ENCODE peak calls at places on chromosomes 1 and 21, in six cellular contexts. D, L, K, Q, B and C are unnamed samples.

GRCh38 chr21:44869860-44870747 is 3.4 kb downstream of the PTTG1IP start:
- DNase-seq in L (peak; percentile 95), D (peak; percentile 96), Q (peak; percentile 86), K (no peak), B (peak; percentile 94), C (peak; percentile 70)

GRCh38 chr1:83996621-83997020 is 2.3 kb downstream of the TTLL7 start:
- DNase-seq in B (peak; percentile 59), Q (no peak), K (no peak), L (peak; percentile 57), D (peak; percentile 86), C (peak; percentile 16)

GRCh38 chr1:177208920-177209319 is 38.2 kb downstream of the BRINP2 start:
- DNase-seq in K (no peak), L (no peak), D (no peak), Q (no peak), B (no peak), C (no peak)

GRCh38 chr1:41957568-41957967 is 38.8 kb upstream of the HIVEP3 start:
- DNase-seq in D (peak; percentile 91), Q (no peak), K (no peak), B (peak; percentile 61), L (peak; percentile 80), C (peak; percentile 21)

GRCh38 chr1:234893725-234894630 is 234.7 kb downstream of the TOMM20 start:
- DNase-seq in D (peak; percentile 80), Q (no peak), B (peak; percentile 58), L (peak; percentile 87), K (no peak), C (no peak)

GRCh38 chr1:31095298-31095981 is 29.9 kb upstream of the PUM1 start:
- DNase-seq in K (no peak), L (peak; percentile 67), B (peak; percentile 79), D (peak; percentile 75), Q (no peak), C (peak; percentile 68)

GRCh38 chr1:60265560-60266535 is 192.3 kb upstream of the C1orf87 start:
- DNase-seq in Q (peak; percentile 59), L (peak; percentile 82), B (peak; percentile 60), D (peak; percentile 82), K (no peak), C (peak; percentile 45)

GRCh38 chr1:82464362-82464931 is 663.7 kb downstream of the ADGRL2 start:
- DNase-seq in L (peak; percentile 42), B (peak; percentile 17), K (no peak), D (peak; percentile 53), Q (no peak), C (no peak)

GRCh38 chr1:66450043-66450514 is 83.9 kb upstream of the SGIP1 start:
- DNase-seq in B (no peak), K (no peak), D (no peak), Q (no peak), L (peak; percentile 25), C (no peak)

GRCh38 chr1:214215583-214215982 is 65.4 kb upstream of the SMYD2 start:
- DNase-seq in B (peak; percentile 8), Q (no peak), L (no peak), K (no peak), D (no peak), C (no peak)

GRCh38 chr1:205933672-205934618 is 9.3 kb downstream of the SLC26A9 start:
- DNase-seq in D (peak; percentile 75), Q (peak; percentile 56), B (peak; percentile 84), L (peak; percentile 86), K (peak; percentile 61), C (no peak)

GRCh38 chr1:221741364-221741970 is 422 bp downstream of the DUSP10 start:
- DNase-seq in D (no peak), L (no peak), K (peak; percentile 54), Q (no peak), B (no peak), C (no peak)

GRCh38 chr1:1891349-1892078 is 627 bp upstream of the GNB1 start:
- DNase-seq in L (peak; percentile 32), Q (no peak), B (peak; percentile 51), K (peak; percentile 90), D (no peak), C (no peak)

GRCh38 chr1:158371188-158371953 is 17.7 kb downstream of the CD1E start:
- DNase-seq in D (no peak), K (no peak), L (no peak), B (no peak), Q (no peak), C (no peak)

DNA sequence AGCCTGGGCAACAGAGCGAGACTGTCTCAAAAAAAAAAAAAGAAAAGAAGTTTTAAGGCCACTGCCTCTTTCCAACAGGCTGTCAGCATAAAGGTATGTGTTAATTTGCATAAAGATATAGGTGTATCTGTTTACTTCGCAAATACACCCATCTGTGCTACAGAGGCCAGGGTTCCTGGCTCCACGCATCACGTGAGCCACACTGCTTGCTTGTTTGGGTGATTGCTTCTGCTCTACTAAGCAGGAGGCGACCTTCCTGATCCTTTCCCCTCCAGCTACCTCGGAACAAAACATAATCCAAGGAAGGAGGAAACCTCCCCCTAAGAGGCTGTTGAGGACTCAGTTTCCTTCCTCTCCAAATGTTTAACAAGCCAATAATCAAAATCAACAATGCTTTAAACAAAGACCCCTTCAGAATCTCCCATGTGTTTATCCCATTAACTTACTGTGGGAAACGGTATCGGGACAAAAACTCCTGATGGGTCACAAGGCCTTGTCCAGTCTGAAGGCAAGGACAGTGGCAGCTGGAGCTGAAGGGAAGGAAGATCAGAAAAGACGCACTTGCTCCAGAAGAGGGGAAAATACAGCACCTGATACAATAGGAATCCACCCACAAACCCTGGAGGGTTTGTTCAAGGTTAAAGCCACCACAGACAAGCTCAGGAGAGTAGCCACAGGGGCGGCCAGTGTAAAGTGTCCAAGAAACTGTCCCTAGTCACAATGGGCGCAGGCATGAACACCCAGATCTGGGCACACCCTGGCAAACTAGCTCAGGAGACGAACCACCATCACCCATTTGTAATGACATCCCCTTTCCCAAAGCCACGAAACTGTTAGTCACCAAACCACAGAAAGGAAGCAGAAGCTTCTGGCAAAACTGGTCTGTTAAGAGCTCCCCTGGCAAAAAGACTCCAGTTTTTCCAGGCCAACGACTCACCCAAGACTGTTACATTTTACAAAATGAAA is 17.2 kb downstream of the CTNNBIP1 start:
- DNase-seq in L (peak; percentile 90), D (peak; percentile 87), K (no peak), Q (peak; percentile 72), B (peak; percentile 59), C (no peak)
- H3K4me3 ChIP-seq in L (no peak overlapping the region), D (peak overlapping the region; percentile 38), K (no peak overlapping the region), Q (no peak overlapping the region), B (no peak overlapping the region), C (no peak overlapping the region)

DNA sequence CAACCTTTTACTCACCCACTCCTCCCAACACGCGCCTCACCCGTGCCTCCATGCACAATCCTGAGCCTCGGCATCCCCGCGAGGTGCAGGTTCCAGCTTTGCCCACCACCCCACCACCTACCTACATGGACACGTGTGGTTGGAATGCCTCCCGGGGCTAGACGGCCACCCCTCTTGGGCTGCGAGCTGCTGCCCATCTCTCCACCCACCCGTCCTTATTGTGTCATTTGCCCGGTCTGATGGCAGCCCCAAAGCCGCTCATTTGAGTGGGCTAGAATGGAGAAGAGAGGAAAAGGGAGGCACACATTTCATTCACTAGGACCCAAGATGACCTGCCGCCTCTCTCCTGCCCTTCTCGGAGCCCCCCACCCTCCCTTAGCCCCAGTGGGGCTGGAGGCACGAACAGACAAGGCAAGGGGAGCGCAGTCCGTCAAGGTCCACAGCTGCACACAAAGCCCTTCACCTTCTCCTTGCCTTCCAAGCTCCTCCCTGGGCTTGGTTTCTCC is 785 bp downstream of the ZNF697 start:
- DNase-seq in B (no peak), L (no peak), D (no peak), Q (no peak), K (no peak), C (no peak)
- H3K4me3 ChIP-seq in B (peak overlapping the region; percentile 82), L (peak overlapping the region; percentile 92), D (peak overlapping the region; percentile 94), Q (peak overlapping the region; percentile 82), K (peak overlapping the region; percentile 75), C (peak overlapping the region; percentile 85)

GRCh38 chr1:156591432-156592157 is at the start of gene NAXE:
- DNase-seq in B (peak; percentile 37), L (peak; percentile 29), K (peak; percentile 97), D (peak; percentile 31), Q (no peak), C (no peak)

GRCh38 chr1:156595016-156595415 is 3.4 kb downstream of the NAXE start:
- DNase-seq in L (no peak), D (no peak), K (no peak), B (no peak), Q (no peak), C (no peak)

GRCh38 chr1:156594124-156594678 is 2.6 kb downstream of the NAXE start:
- DNase-seq in B (no peak), D (no peak), L (no peak), K (no peak), Q (no peak), C (no peak)

GRCh38 chr1:156592158-156592909 is 758 bp downstream of the NAXE start:
- DNase-seq in D (no peak), B (no peak), L (no peak), K (peak; percentile 48), Q (no peak), C (no peak)

DNA sequence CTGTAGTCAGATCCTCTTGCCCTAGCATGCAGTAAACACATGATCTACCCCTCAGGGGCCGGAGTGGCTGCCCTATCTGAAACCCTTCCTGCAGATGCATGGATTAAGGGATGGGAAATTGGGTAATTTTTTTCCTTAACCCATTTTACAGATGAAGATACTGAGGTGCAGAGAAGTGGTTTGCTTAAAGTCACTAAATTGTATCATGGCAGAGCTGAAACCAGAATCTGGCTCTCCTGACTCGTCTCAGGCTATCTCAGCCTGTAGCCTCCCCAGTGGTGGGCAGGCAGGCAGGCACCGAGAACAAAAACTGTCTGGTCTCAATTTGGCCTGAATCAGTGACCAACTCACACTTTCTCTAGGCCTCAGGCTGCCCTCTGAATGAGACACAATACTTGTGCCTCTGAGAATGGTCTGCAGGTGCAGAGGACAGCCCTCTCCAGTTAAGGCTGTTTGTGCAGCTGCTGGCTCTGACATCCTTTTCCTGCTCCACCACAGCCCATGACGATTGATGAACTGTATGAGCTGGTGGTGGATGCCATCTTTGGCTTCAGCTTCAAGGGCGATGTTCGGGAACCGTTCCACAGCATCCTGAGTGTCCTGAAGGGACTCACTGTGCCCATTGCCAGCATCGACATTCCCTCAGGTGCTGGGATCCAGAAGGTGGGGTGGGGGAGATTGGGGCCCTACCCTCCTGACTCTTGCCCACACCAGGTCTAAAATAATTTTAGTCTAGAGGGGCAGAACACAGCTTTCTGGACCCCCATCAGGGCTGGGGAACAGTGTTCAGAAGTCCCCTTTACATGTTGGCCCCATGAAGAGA is 1.5 kb downstream of the NAXE start:
- DNase-seq in L (no peak), Q (no peak), B (no peak), K (no peak), D (no peak), C (no peak)
- H3K4me3 ChIP-seq in L (no peak overlapping the region), Q (no peak overlapping the region), B (no peak overlapping the region), K (no peak overlapping the region), D (no peak overlapping the region), C (no peak overlapping the region)

DNA sequence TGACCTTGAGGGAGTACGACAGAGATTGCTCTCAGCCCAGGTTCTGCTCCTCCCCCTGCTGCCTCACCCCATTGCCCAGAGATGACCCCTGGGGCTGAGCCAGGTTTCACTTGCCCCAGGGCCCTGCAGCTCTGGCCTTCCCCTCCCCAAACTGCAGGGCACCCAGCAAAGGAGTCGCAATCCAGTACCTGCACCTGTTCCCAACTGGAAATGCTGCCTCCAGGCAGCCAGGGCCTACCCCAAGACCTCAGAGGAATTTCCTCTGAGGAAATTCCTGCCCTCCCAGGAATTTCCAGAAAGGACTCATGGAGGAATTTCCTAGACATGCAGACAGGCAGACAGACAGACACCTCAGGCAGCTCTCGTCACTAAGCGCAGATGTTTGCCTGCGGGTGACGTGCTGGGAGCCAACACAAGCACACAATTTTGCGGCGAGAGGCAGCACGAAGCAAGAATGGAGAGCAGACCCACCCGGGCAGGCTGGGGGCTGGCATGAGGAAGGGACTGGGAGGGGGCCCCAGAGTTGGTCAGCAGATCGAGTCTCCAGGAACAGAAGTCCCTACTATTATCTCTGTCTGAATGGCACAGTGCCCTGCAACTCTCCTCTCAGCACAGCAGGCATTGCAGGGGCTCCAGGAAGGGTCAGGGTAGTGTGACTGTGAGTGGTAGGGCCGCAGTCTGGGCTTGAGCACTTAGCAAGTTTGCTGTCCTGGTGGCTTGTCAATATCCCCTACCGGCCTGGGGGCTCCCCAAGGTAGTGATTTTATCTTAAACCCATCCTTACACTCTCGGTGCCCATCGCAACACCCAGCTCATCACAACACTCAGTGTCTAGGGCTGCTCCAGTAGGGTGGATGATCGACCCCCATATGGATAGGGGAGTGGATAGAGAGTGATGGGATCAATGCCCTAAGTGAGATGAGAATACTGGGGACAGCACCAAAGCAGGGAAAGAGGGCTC is 2.9 kb upstream of the EFNA1 start:
- DNase-seq in Q (no peak), D (peak; percentile 13), L (no peak), B (peak; percentile 66), K (peak; percentile 55), C (peak; percentile 1)
- H3K4me3 ChIP-seq in Q (no peak overlapping the region), D (no peak overlapping the region), L (no peak overlapping the region), B (no peak overlapping the region), K (no peak overlapping the region), C (no peak overlapping the region)